ENCODE peak calls at places on chromosomes 16 and 17, in seven cellular contexts. A is tibial artery; K is AG09319; Q is HTR-8/SVneo; Z is MM.1S; M is activated CD4-positive, alpha-beta T cell treated with anti-CD3 and anti-CD28 coated beads for 24 hours; C is naive thymus-derived CD8-positive, alpha-beta T cell. O is an unnamed sample.
A peak's percentile ranks its signal among the peaks of the same experiment; 100 is the strongest.

GRCh38 chr17:3818786-3819185 is 17.8 kb upstream of the ITGAE start:
- DNase-seq in K (no peak), Z (no peak), Q (no peak), A (no peak), M (no peak), C (no peak), O (no peak)

GRCh38 chr16:29825145-29826044 is 5.1 kb downstream of the MVP start:
- DNase-seq in M (no peak), Q (no peak), A (no peak), C (peak; percentile 61), Z (peak; percentile 51), K (no peak), O (no peak)

GRCh38 chr17:57552114-57552601 is 192.9 kb downstream of the CCDC182 start:
- DNase-seq in A (no peak), Z (no peak), C (peak; percentile 69), Q (no peak), K (no peak), M (peak; percentile 10), O (no peak)

GRCh38 chr17:43940630-43941029 is 1.6 kb downstream of the PPY start:
- DNase-seq in Z (peak; percentile 24), C (no peak), K (no peak), M (no peak), A (no peak), Q (peak; percentile 79), O (no peak)

GRCh38 chr17:19664136-19664820 is 15.7 kb downstream of the ALDH3A2 start:
- DNase-seq in Z (no peak), M (no peak), Q (no peak), A (no peak), K (no peak), C (no peak), O (no peak)

GRCh38 chr17:43814714-43815113 is 18.2 kb downstream of the MPP3 start:
- DNase-seq in M (no peak), Z (no peak), C (no peak), A (no peak), K (no peak), Q (peak; percentile 71), O (no peak)

GRCh38 chr17:13749566-13750235 is 148.0 kb upstream of the HS3ST3A1 start:
- DNase-seq in Z (no peak), C (no peak), A (no peak), Q (no peak), K (peak; percentile 29), M (no peak), O (no peak)

GRCh38 chr17:66270106-66270505 is 32.3 kb upstream of the PRKCA start:
- DNase-seq in C (no peak), M (no peak), K (no peak), A (no peak), Q (no peak), Z (no peak), O (no peak)

GRCh38 chr17:59278401-59278800 is 53.1 kb upstream of the YPEL2 start:
- DNase-seq in A (no peak), M (no peak), Q (no peak), K (no peak), Z (no peak), C (no peak), O (no peak)